ENCODE peak calls at places on chromosomes 13 and 19, in four cellular contexts. H is GM12878, S is K562, E is HepG2. T is an unnamed sample.

GRCh38 chr19:14102102-14102696 is 11.6 kb upstream of the SAMD1 start:
- DNase-seq in H (no peak), E (no peak), S (no peak), T (no peak)

GRCh38 chr13:46961719-46962118 is 64.9 kb upstream of the HTR2A start:
- DNase-seq in S (no peak), E (no peak), H (peak; percentile 86), T (peak; percentile 2)

GRCh38 chr19:56091751-56092546 is 29.1 kb downstream of the ZNF787 start:
- DNase-seq in H (no peak), E (no peak), S (no peak), T (peak; percentile 61)

GRCh38 chr13:20161951-20162300 is 1.1 kb upstream of the GJA3 start:
- DNase-seq in S (no peak), E (no peak), H (no peak), T (no peak)

GRCh38 chr19:15442142-15442920 is 7.4 kb downstream of the WIZ start:
- DNase-seq in H (no peak), E (no peak), S (no peak), T (no peak)

GRCh38 chr13:45011198-45011597 is 21.9 kb downstream of the GPALPP1 start:
- DNase-seq in E (no peak), H (no peak), S (no peak), T (no peak)

GRCh38 chr19:46081928-46082727 is 41.3 kb upstream of the IGFL4 start:
- DNase-seq in H (peak; percentile 8), S (peak; percentile 33), E (peak; percentile 41), T (peak; percentile 75)

GRCh38 chr13:36192166-36192565 is 22.2 kb downstream of the SOHLH2 start:
- DNase-seq in E (no peak), H (no peak), S (no peak), T (no peak)

GRCh38 chr19:5083547-5083965 is 114.6 kb downstream of the KDM4B start:
- DNase-seq in E (no peak), H (no peak), S (no peak), T (no peak)

DNA sequence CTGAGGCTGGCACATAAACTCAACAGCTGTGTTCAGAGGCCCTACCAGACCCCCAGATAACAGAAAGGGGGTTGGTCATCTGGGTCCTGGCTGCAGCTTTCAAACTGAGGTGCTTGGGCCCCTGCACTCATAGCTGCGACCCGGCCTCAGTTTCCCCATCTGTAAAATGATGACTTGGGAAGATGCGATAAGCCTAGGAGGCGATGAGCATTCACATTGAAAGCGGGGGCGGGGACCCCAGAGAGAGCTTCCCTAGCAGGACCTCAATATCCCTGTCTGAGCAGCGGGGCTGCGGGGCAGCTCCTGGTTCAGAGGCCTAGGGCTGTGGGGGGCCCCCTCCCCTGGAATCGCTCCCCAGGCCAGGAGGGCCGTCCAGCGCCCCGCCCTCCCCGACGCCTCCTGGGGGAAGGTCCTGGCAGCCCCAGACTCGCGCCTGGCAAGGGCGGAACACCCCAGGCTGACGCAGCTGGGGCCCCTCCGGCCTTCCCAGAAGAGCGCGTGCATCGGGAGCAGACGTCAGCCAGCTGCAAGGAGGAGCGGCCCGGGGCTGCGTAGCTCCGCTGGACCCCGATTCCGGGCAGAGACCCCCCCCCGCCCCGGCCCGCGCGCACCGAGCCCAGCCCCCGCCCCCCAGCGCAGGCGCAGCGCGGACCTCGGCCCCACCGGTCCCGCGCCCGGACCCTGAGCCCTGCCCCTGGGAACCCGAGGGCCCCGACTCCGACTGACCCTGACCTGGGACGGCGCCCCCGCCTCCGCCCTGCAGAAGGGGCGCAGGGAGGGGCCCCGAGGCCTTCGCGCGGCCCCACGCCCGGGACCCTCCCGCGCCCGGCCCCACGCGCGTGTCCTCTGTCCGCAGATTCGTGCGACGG is 3.5 kb downstream of the FSTL3 start:
- DNase-seq in E (no peak), S (peak; percentile 61), H (no peak), T (peak; percentile 78)
- TF ChIP-seq CHD4 in E (no peak), S (no peak), H (no peak), T (no peak)

GRCh38 chr13:52703482-52703881 is 36.1 kb downstream of the CNMD start:
- DNase-seq in E (no peak), H (no peak), S (no peak), T (no peak)

GRCh38 chr13:52706074-52706473 is 33.5 kb downstream of the CNMD start:
- DNase-seq in E (no peak), H (no peak), S (no peak), T (no peak)

GRCh38 chr13:52701728-52702480 is 37.7 kb downstream of the CNMD start:
- DNase-seq in S (no peak), E (no peak), H (no peak), T (no peak)

GRCh38 chr13:52711277-52711676 is 28.3 kb downstream of the CNMD start:
- DNase-seq in H (no peak), S (no peak), E (no peak), T (no peak)

DNA sequence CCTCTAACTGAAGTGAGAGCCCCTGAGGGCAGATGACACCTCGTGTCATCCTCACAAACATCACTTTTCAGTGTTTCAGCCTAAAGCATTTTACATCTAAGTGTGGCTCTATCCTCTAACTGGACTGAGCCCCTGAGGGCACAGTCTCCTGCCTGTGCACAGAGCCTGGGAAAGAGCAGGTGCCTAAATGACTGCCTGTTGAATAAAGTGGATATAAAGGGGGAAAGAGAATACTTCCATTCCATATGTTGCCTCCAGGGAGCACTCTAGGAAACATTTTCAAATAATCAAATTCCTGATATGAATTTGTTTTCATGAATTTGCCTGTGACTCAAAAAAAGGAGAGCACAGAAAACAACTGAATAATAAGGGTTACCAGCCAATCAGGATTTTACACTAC is 32.2 kb downstream of the CNMD start:
- DNase-seq in S (no peak), E (no peak), H (no peak), T (no peak)
- TF ChIP-seq CHD4 in S (no peak), E (no peak), H (no peak), T (no peak)

GRCh38 chr13:63910406-63910957 is 2494.8 kb upstream of the PCDH20 start:
- DNase-seq in E (peak; percentile 3), S (no peak), H (no peak), T (peak; percentile 12)
- TF ChIP-seq CHD4 in E (no peak), S (no peak), H (no peak), T (no peak)

GRCh38 chr13:76764429-76764828 is 121.8 kb downstream of the KCTD12 start:
- DNase-seq in E (no peak), H (no peak), S (no peak), T (no peak)
- TF ChIP-seq CHD4 in E (no peak), H (no peak), S (no peak), T (no peak)

DNA sequence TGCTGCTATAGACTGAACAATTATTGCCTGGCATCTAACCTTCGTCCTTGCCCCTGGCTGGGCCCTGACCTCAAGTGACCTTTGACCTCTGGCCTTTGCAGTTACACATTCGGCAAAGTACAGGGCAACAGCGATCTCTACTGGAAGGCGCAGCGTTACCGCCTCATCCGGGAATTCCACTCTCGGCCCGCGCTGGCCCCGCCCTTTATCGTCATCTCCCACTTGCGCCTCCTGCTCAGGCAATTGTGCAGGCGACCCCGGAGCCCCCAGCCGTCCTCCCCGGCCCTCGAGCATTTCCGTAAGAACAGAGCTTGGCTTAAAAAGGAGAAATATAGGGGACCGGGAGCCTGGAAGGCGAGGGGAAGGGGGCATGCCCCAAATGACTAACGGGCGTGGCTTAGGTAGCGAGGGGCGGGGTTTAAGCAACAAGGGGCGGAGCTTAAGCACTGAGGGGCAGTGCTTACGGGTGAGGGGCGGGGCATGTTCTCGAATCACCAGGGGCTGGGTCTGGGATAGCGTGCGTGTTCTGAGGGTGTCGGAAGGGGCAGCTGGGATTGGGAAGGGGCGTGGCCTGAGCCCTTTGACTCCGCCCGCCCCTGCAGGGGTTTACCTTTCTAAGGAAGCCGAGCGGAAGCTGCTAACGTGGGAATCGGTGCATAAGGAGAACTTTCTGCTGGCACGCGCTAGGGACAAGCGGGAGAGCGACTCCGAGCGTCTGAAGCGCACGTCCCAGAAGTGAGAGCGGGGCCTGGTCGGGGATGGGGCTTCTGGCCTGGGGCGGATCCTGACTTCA is 52.7 kb downstream of the TRPM4 start:
- DNase-seq in S (peak; percentile 93), E (no peak), H (no peak), T (no peak)
- TF ChIP-seq CHD4 in S (no peak), E (no peak), H (no peak), T (no peak)

GRCh38 chr13:110921695-110922094 is 6.8 kb upstream of the ANKRD10 start:
- DNase-seq in S (no peak), E (no peak), H (no peak), T (no peak)
- TF ChIP-seq CHD4 in S (no peak), E (no peak), H (no peak), T (no peak)

T was measured in A549.